ENCODE peak calls at places on chromosomes 5 and 9, in four cellular contexts. Q is HEK293T; V is omental fat pad; L is CD8-positive, alpha-beta T cell. A is an unnamed sample.

GRCh38 chr5:6395102-6395445 is 16.7 kb upstream of the MED10 start:
- DNase-seq in Q (no peak), V (no peak), L (no peak), A (no peak)

GRCh38 chr5:73947876-73948275 is 321.9 kb downstream of the ARHGEF28 start:
- DNase-seq in Q (no peak), V (no peak), L (no peak), A (no peak)

GRCh38 chr9:105232207-105232606 is 12.2 kb upstream of the SLC44A1 start:
- DNase-seq in Q (no peak), V (no peak), L (no peak), A (no peak)

GRCh38 chr5:133947431-133947841 is 21.0 kb downstream of the C5orf15 start:
- DNase-seq in Q (no peak), V (no peak), L (no peak), A (no peak)

GRCh38 chr5:134506054-134507039 is 19.1 kb upstream of the JADE2 start:
- DNase-seq in Q (no peak), V (no peak), L (no peak), A (no peak)

GRCh38 chr9:77291714-77292113 is 114.4 kb downstream of the VPS13A start:
- DNase-seq in Q (peak), V (no peak), L (no peak), A (peak)

GRCh38 chr5:5524327-5524726 is 101.8 kb downstream of the ICE1 start:
- DNase-seq in Q (no peak), V (no peak), L (no peak), A (no peak)

GRCh38 chr9:224540-225520 is 10.2 kb downstream of the DOCK8 start:
- DNase-seq in Q (no peak), V (no peak), L (no peak), A (no peak)

A was measured in endothelial cell.